ENCODE peak calls at places on chromosomes 4 and X, in six cellular contexts. One of them, this sample, is unnamed.

GRCh38 chrX:9832811-9833210 is 46.6 kb downstream of the SHROOM2 start:
- DNase-seq in GM12865: peak
- DNase-seq in stimulated activated CD8-positive, alpha-beta memory T cell treated with anti-CD3 and anti-CD28 coated beads, Interleukin-7, amount 100 ng/mL, for 1 hour: no peak
- DNase-seq in NCI-H1092 treated with DMSO at 0.1 percent for 48 hours: no peak
- DNase-seq in NCI-H748 treated with DMSO at 0.1 percent for 48 hours: no peak
- DNase-seq in NCI-H774: no peak
- DNase-seq in this sample: no peak

GRCh38 chr4:139660518-139661149 is 5.0 kb upstream of the MGST2 start:
- DNase-seq in NCI-H748 treated with DMSO at 0.1 percent for 48 hours: no peak
- DNase-seq in NCI-H774: no peak
- DNase-seq in GM12865: no peak
- DNase-seq in NCI-H1092 treated with DMSO at 0.1 percent for 48 hours: no peak
- DNase-seq in stimulated activated CD8-positive, alpha-beta memory T cell treated with anti-CD3 and anti-CD28 coated beads, Interleukin-7, amount 100 ng/mL, for 1 hour: no peak
- DNase-seq in this sample: no peak

GRCh38 chrX:150361070-150361776 is 1.9 kb upstream of the MAMLD1 start:
- DNase-seq in NCI-H1092 treated with DMSO at 0.1 percent for 48 hours: no peak
- DNase-seq in stimulated activated CD8-positive, alpha-beta memory T cell treated with anti-CD3 and anti-CD28 coated beads, Interleukin-7, amount 100 ng/mL, for 1 hour: no peak
- DNase-seq in NCI-H774: no peak
- DNase-seq in NCI-H748 treated with DMSO at 0.1 percent for 48 hours: no peak
- DNase-seq in GM12865: no peak
- DNase-seq in this sample: peak

GRCh38 chrX:130304587-130305368 is 34.9 kb upstream of the SLC25A14 start:
- DNase-seq in stimulated activated CD8-positive, alpha-beta memory T cell treated with anti-CD3 and anti-CD28 coated beads, Interleukin-7, amount 100 ng/mL, for 1 hour: no peak
- DNase-seq in NCI-H774: no peak
- DNase-seq in NCI-H748 treated with DMSO at 0.1 percent for 48 hours: no peak
- DNase-seq in GM12865: no peak
- DNase-seq in NCI-H1092 treated with DMSO at 0.1 percent for 48 hours: no peak
- DNase-seq in this sample: no peak

GRCh38 chr4:1504786-1505500 is 98.7 kb upstream of the NKX1-1 start:
- DNase-seq in GM12865: no peak
- DNase-seq in NCI-H1092 treated with DMSO at 0.1 percent for 48 hours: no peak
- DNase-seq in stimulated activated CD8-positive, alpha-beta memory T cell treated with anti-CD3 and anti-CD28 coated beads, Interleukin-7, amount 100 ng/mL, for 1 hour: no peak
- DNase-seq in NCI-H774: no peak
- DNase-seq in NCI-H748 treated with DMSO at 0.1 percent for 48 hours: no peak
- DNase-seq in this sample: peak

GRCh38 chrX:30653415-30654131 is at the start of gene GK:
- DNase-seq in NCI-H748 treated with DMSO at 0.1 percent for 48 hours: no peak
- DNase-seq in NCI-H774: peak
- DNase-seq in GM12865: peak
- DNase-seq in NCI-H1092 treated with DMSO at 0.1 percent for 48 hours: peak
- DNase-seq in stimulated activated CD8-positive, alpha-beta memory T cell treated with anti-CD3 and anti-CD28 coated beads, Interleukin-7, amount 100 ng/mL, for 1 hour: no peak
- DNase-seq in this sample: peak

GRCh38 chrX:41471786-41472185 is 24.6 kb downstream of the NYX start:
- DNase-seq in NCI-H748 treated with DMSO at 0.1 percent for 48 hours: no peak
- DNase-seq in NCI-H1092 treated with DMSO at 0.1 percent for 48 hours: no peak
- DNase-seq in NCI-H774: no peak
- DNase-seq in stimulated activated CD8-positive, alpha-beta memory T cell treated with anti-CD3 and anti-CD28 coated beads, Interleukin-7, amount 100 ng/mL, for 1 hour: no peak
- DNase-seq in GM12865: no peak
- DNase-seq in this sample: no peak

GRCh38 chr4:118032691-118033090 is 1.6 kb upstream of the NDST3 start:
- DNase-seq in NCI-H1092 treated with DMSO at 0.1 percent for 48 hours: no peak
- DNase-seq in stimulated activated CD8-positive, alpha-beta memory T cell treated with anti-CD3 and anti-CD28 coated beads, Interleukin-7, amount 100 ng/mL, for 1 hour: no peak
- DNase-seq in NCI-H748 treated with DMSO at 0.1 percent for 48 hours: no peak
- DNase-seq in GM12865: no peak
- DNase-seq in NCI-H774: peak
- DNase-seq in this sample: no peak

GRCh38 chr4:79788884-79789283 is 284.1 kb downstream of the ANTXR2 start:
- DNase-seq in stimulated activated CD8-positive, alpha-beta memory T cell treated with anti-CD3 and anti-CD28 coated beads, Interleukin-7, amount 100 ng/mL, for 1 hour: no peak
- DNase-seq in NCI-H1092 treated with DMSO at 0.1 percent for 48 hours: no peak
- DNase-seq in NCI-H774: no peak
- DNase-seq in NCI-H748 treated with DMSO at 0.1 percent for 48 hours: no peak
- DNase-seq in GM12865: no peak
- DNase-seq in this sample: no peak

This sample was measured in type B pancreatic cell.